ENCODE peak calls at places on chromosomes 5 and 9, in eight cellular contexts. K is Peyer's patch, S is tibial nerve, I is fibroblast of lung, J is colonic mucosa, G is ovary, H is H1, U is BE2C. W is an unnamed sample. For H3K4me1, the result is how much of the 10 kb centered on the place peaks cover.

GRCh38 chr5:84343171-84343570 is 41.5 kb downstream of the EDIL3 start:
- DNase-seq in K (no peak), S (no peak), I (no peak), J (no peak), G (no peak), H (no peak), U (no peak), W (no peak)

GRCh38 chr9:16475257-16475656 is 395.2 kb downstream of the BNC2 start:
- DNase-seq in K (no peak), S (no peak), I (no peak), J (no peak), G (no peak), H (no peak), U (no peak), W (no peak)

GRCh38 chr5:111197523-111197922 is 26.7 kb upstream of the CAMK4 start:
- DNase-seq in K (no peak), S (peak), I (peak), J (no peak), G (peak), H (no peak), U (peak), W (no peak)

GRCh38 chr5:101687630-101688029 is 608.5 kb downstream of the SLCO4C1 start:
- DNase-seq in K (no peak), S (no peak), I (peak), J (no peak), G (no peak), H (no peak), U (no peak), W (no peak)

GRCh38 chr5:173670130-173670591 is 53.7 kb upstream of the BOD1 start:
- DNase-seq in K (no peak), S (no peak), I (peak), J (no peak), G (no peak), H (peak), U (no peak), W (no peak)

GRCh38 chr9:88300556-88300955 is 87.7 kb upstream of the SPIN1 start:
- DNase-seq in K (no peak), S (no peak), I (no peak), J (no peak), G (no peak), H (no peak), U (no peak), W (no peak)

GRCh38 chr9:121645003-121645402 is 6.4 kb upstream of the DAB2IP start:
- DNase-seq in K (no peak), S (no peak), I (no peak), J (no peak), G (peak), H (no peak), U (peak), W (no peak)

GRCh38 chr5:170121321-170121720 is 15.6 kb downstream of the FOXI1 start:
- DNase-seq in K (no peak), S (no peak), I (peak), J (no peak), G (no peak), H (no peak), U (no peak), W (no peak)

GRCh38 chr9:112174965-112175795 is at the start of gene SUSD1:
- DNase-seq in K (peak), S (no peak), I (peak), J (peak), G (no peak), H (no peak), U (peak), W (peak)

GRCh38 chr9:100049551-100049950 is 49.2 kb downstream of the ERP44 start:
- DNase-seq in K (no peak), S (no peak), I (no peak), J (no peak), G (no peak), H (no peak), U (no peak), W (no peak)

GRCh38 chr5:108560581-108560980 is 178.7 kb upstream of the FBXL17 start:
- DNase-seq in K (no peak), S (peak), I (peak), J (no peak), G (no peak), H (no peak), U (no peak), W (peak)

GRCh38 chr5:113345261-113345940 is 89.4 kb downstream of the TSSK1B start:
- DNase-seq in K (no peak), S (no peak), I (peak), J (no peak), G (no peak), H (no peak), U (no peak), W (no peak)

GRCh38 chr5:55899344-55899743 is 48.2 kb downstream of the IL31RA start:
- DNase-seq in K (no peak), S (no peak), I (peak), J (no peak), G (no peak), H (no peak), U (no peak), W (no peak)

GRCh38 chr5:125607018-125607417 is 816.2 kb upstream of the GRAMD2B start:
- DNase-seq in K (no peak), S (no peak), I (peak), J (no peak), G (no peak), H (no peak), U (no peak), W (no peak)

GRCh38 chr9:129262261-129262660 is 84.2 kb upstream of the IER5L start:
- DNase-seq in K (no peak), S (no peak), I (no peak), J (no peak), G (no peak), H (no peak), U (no peak), W (no peak)

GRCh38 chr5:173472164-173472563 is 143.9 kb upstream of the STC2 start:
- DNase-seq in K (no peak), S (peak), I (peak), J (peak), G (no peak), H (no peak), U (no peak), W (peak)

GRCh38 chr5:171978016-171978415 is 28.4 kb downstream of the FBXW11 start:
- DNase-seq in K (no peak), S (no peak), I (no peak), J (no peak), G (no peak), H (no peak), U (no peak), W (no peak)

GRCh38 chr5:171981847-171982246 is 24.6 kb downstream of the FBXW11 start:
- DNase-seq in K (no peak), S (no peak), I (no peak), J (no peak), G (no peak), H (no peak), U (no peak), W (no peak)

GRCh38 chr5:171978519-171978918 is 27.9 kb downstream of the FBXW11 start:
- DNase-seq in K (peak), S (no peak), I (no peak), J (no peak), G (no peak), H (no peak), U (no peak), W (no peak)

GRCh38 chr5:171980729-171981128 is 25.7 kb downstream of the FBXW11 start:
- DNase-seq in K (no peak), S (no peak), I (no peak), J (no peak), G (no peak), H (peak), U (no peak), W (no peak)

GRCh38 chr5:171979606-171980005 is 26.8 kb downstream of the FBXW11 start:
- DNase-seq in K (no peak), S (no peak), I (no peak), J (no peak), G (no peak), H (no peak), U (no peak), W (no peak)
- H3K4me1 ChIP-seq in K (under half), S (under half), I (under half), J (under half), G (under half), H (under half), U (under half), W (under half)

GRCh38 chr9:29285818-29286217 is 1712.5 kb upstream of the C9orf72 start:
- DNase-seq in K (no peak), S (no peak), I (peak), J (no peak), G (no peak), H (peak), U (no peak), W (no peak)
- TF ChIP-seq CTCF in K (no peak), S (no peak), I (no peak), J (no peak), G (no peak), H (peak), U (peak), W (no peak)

DNA sequence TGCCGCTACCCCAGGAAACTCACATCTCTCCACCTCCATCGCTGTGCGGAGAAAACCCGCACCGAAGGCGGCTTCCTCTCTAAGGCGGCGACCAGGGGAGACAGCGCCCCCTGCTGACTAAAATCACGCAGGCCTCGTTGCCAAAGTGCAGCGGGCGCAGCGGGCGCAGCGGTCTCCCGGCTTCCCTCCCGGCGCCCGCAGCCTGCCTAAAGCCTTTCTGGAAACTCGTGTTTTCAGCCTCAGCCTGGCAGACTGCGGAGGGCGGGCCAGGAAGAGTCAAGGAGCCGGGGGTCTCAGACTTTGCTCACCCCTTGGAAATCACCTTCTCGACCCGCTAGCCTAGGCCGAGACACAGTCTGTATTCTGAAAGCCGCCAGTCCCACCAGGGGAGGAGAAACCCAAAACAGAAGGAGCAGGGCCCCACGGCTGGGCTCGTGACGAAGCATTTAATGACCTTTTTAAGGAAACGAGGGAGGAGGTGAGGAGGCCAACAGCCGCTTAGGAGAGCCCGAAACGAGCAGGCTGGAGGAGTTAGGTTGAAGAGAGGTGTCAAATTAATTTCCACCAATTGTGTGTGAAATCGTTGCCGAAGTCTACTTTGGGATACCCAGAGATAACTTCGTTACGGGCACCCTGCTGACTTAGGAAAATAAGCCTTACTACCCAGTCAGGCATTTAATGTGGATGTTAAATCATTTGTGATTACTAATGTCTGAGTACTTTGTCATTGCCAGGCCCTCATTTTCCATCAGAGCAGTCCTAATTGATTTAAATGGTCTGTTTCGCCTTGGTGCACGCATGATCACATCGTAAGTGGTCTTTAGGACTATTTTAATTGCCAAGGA is 7.3 kb upstream of the FOXB2 start:
- DNase-seq in K (peak), S (peak), I (peak), J (peak), G (peak), H (no peak), U (peak), W (peak)
- H3K4me3 ChIP-seq in K (no peak), S (no peak), I (peak), J (no peak), G (no peak), H (peak), U (peak), W (no peak)

DNA sequence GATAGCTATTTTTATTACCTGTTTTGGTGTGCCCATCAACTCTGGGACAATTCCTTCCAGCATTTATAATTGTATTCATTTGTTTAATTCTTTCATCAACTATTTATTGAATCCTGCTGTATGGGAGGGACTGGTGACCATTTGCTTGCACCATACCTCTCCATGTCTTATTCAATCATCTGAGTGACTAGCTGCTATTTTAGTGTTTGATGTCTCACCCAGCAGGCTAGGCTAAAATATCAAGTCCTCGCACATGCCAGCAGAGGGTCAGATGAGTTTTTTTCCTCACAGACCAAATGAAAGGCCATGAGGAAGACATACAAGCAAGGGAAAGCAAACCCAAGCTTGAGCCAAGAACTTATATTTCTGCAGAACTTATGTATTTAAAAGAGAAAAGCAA is 63.9 kb downstream of the CETN3 start:
- DNase-seq in K (no peak), S (no peak), I (no peak), J (no peak), G (no peak), H (no peak), U (no peak), W (no peak)
- H3K4me1 ChIP-seq in K (under half), S (under half), I (under half), J (under half), G (under half), H (under half), U (under half), W (under half)

DNA sequence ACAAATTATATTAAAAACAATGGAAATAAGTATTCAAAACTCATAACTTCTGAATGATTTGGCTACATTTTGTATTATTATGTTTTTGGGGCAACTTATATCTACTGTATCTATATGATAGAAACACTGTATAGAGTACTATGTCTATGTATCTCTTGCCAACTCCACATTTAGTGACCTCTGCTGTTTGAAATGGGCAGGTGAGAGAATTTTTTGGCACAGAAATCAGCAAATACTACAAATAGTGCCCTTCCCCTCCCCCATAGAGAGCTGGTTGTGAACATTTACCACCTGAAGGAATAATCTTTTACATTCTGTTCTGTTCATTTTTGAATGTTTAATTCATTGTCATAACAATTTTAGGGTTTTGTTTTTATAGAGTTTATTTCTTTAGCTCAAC is 545.3 kb downstream of the PDE4D start:
- DNase-seq in K (no peak), S (no peak), I (no peak), J (no peak), G (no peak), H (no peak), U (no peak), W (no peak)
- TF ChIP-seq CTCF in K (peak), S (no peak), I (no peak), J (no peak), G (no peak), H (no peak), U (peak), W (no peak)

DNA sequence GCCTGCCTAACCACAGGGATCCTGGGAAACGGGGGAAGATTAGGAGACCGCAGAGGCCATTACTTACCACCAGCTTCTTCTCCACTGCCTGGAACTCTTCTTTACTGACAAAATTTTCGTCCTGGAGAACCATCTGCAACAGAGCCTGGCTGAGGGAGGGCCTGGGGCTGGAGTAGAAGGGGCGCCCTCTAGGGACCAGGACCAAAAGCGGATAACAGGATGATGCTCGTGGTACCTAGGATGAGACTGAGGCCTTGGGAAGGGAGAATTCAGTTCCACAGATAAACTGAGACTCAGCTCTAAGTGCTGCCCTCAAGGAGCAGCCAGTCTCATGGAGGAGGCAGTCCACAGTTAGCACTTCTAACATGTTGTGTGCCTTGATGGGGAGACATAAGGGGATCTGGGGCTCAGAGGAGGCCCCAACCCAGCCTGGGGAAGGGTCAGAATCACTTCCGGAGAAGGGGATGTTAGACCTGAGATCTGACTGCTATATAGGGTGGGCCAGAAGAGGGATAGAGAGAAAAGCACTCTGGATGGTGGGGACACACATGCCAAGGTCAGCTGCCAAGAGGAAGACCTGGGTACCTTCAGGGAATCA is 1.2 kb downstream of the SPATA24 start:
- DNase-seq in K (no peak), S (no peak), I (no peak), J (no peak), G (no peak), H (no peak), U (peak), W (no peak)
- H3K4me3 ChIP-seq in K (no peak), S (no peak), I (no peak), J (no peak), G (no peak), H (no peak), U (no peak), W (no peak)

DNA sequence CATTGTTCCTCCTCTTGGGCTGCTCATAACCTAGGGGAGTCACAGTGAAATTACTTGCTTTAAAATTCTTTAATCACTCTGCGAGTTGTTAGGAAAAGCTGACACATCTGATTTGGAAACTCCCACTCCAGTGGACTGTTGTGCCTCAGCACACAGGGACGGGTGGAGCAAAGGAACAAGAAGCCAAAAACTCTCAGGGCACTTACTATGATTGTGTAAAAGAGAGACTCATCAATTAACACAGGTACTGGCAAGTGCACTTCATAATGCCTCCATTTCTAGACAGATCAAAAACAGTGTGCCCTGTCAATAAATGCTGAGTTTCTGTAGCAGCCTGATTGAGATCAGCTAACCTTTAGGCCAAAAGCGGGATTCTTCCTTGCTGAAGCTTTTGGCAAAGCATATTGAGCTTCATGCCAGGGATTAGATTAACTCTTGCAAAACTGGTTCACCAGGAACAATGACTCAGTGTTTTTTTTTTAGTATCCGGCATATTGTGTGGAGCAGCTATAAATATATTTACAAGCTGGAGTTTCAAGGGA is 55.9 kb downstream of the TMC1 start:
- DNase-seq in K (no peak), S (no peak), I (peak), J (no peak), G (no peak), H (no peak), U (no peak), W (no peak)
- H3K4me1 ChIP-seq in K (under half), S (half or more), I (under half), J (under half), G (under half), H (under half), U (under half), W (under half)

GRCh38 chr5:97844797-97845196 is 661.8 kb upstream of the RIOK2 start:
- DNase-seq in K (no peak), S (no peak), I (no peak), J (no peak), G (no peak), H (peak), U (no peak), W (no peak)
- TF ChIP-seq CTCF in K (no peak), S (no peak), I (no peak), J (no peak), G (no peak), H (peak), U (no peak), W (no peak)

GRCh38 chr9:90826326-90827020 is 24.9 kb downstream of the SYK start:
- DNase-seq in K (no peak), S (no peak), I (no peak), J (no peak), G (no peak), H (no peak), U (no peak), W (no peak)
- H3K4me3 ChIP-seq in K (no peak), S (no peak), I (no peak), J (no peak), G (no peak), H (no peak), U (no peak), W (no peak)

GRCh38 chr5:53032188-53032587 is 43.0 kb downstream of the ITGA2 start:
- DNase-seq in K (no peak), S (no peak), I (no peak), J (no peak), G (no peak), H (no peak), U (no peak), W (no peak)
- H3K4me1 ChIP-seq in K (under half), S (under half), I (under half), J (under half), G (under half), H (under half), U (under half), W (under half)

W was measured in heart right ventricle.